ENCODE peak calls at places on chromosomes 5 and 9, in four cellular contexts. K, A, O and B are unnamed samples.

GRCh38 chr5:154442801-154443200 is 3.0 kb upstream of the SAP30L start:
- DNase-seq in O (no peak), A (no peak), K (no peak), B (no peak)

GRCh38 chr9:17462869-17463464 is 115.9 kb upstream of the SH3GL2 start:
- DNase-seq in O (no peak), K (no peak), A (peak; percentile 46), B (peak; percentile 27)

GRCh38 chr5:108867661-108868060 is 120.0 kb downstream of the FER start:
- DNase-seq in K (no peak), A (no peak), O (no peak), B (no peak)

GRCh38 chr5:73214921-73215490 is 42.0 kb downstream of the TMEM174 start:
- DNase-seq in A (no peak), O (no peak), K (no peak), B (no peak)

GRCh38 chr9:73152445-73152844 is 780 bp downstream of the ANXA1 start:
- DNase-seq in O (no peak), A (peak; percentile 67), K (no peak), B (no peak)

GRCh38 chr9:14307989-14308750 is 5.8 kb downstream of the NFIB start:
- DNase-seq in O (no peak), A (no peak), K (no peak), B (no peak)

GRCh38 chr5:93532370-93532769 is 48.6 kb downstream of the NR2F1-AS1 start:
- DNase-seq in K (no peak), A (peak; percentile 29), O (peak; percentile 84), B (peak; percentile 78)

GRCh38 chr9:125460883-125461475 is 199.4 kb downstream of the GAPVD1 start:
- DNase-seq in K (no peak), A (no peak), O (no peak), B (no peak)

GRCh38 chr9:108296056-108296455 is 559.7 kb downstream of the ACTL7B start:
- DNase-seq in A (peak; percentile 35), O (no peak), K (no peak), B (no peak)

GRCh38 chr5:137693307-137693950 is 42.5 kb downstream of the KLHL3 start:
- DNase-seq in K (no peak), O (no peak), A (no peak), B (no peak)

GRCh38 chr9:6068983-6069382 is 53.6 kb upstream of the RANBP6 start:
- DNase-seq in O (no peak), A (no peak), K (no peak), B (no peak)

GRCh38 chr9:116516456-116516855 is 170.6 kb upstream of the TRIM32 start:
- DNase-seq in K (no peak), O (no peak), A (no peak), B (no peak)

GRCh38 chr9:123550012-123550411 is 194.0 kb downstream of the CRB2 start:
- DNase-seq in K (no peak), A (peak; percentile 63), O (no peak), B (no peak)

GRCh38 chr5:84397385-84397784 is 12.7 kb upstream of the EDIL3 start:
- DNase-seq in O (no peak), K (no peak), A (no peak), B (no peak)

GRCh38 chr9:14165376-14166035 is 148.4 kb downstream of the NFIB start:
- DNase-seq in K (no peak), O (no peak), A (no peak), B (no peak)

GRCh38 chr5:73388371-73388684 is 60.2 kb downstream of the FOXD1 start:
- DNase-seq in A (peak; percentile 88), K (no peak), O (no peak), B (no peak)

GRCh38 chr5:83527191-83527590 is 55.6 kb downstream of the VCAN start:
- DNase-seq in O (no peak), K (no peak), A (no peak), B (no peak)

GRCh38 chr9:6630502-6631206 is 14.9 kb downstream of the GLDC start:
- DNase-seq in K (no peak), A (no peak), O (no peak), B (no peak)

GRCh38 chr5:108830705-108831276 is 83.1 kb downstream of the FER start:
- DNase-seq in O (no peak), A (no peak), K (no peak), B (no peak)

GRCh38 chr9:94802795-94803194 is 76.3 kb downstream of the AOPEP start:
- DNase-seq in K (no peak), A (peak; percentile 82), O (no peak), B (no peak)